ENCODE peak calls at places on chromosomes 1 and 21, in nine cellular contexts. Y is neural progenitor cell, F is pancreas, A is brain microvascular endothelial cell, T is HL-60, G is left ventricle myocardium inferior, P is heart left ventricle, R is right atrium auricular region, I is testis. N is an unnamed sample.

GRCh38 chr21:39882186-39882882 is 15.1 kb downstream of the PCP4 start:
- DNase-seq in T (no peak), A (no peak), I (no peak), Y (no peak), P (no peak), R (no peak), G (no peak), F (no peak), N (no peak)

GRCh38 chr1:64087768-64088167 is 115.7 kb upstream of the UBE2U start:
- DNase-seq in F (no peak), G (no peak), I (no peak), Y (no peak), A (peak), P (no peak), T (no peak), R (no peak), N (no peak)

GRCh38 chr1:76186617-76187016 is 112.1 kb downstream of the ST6GALNAC3 start:
- DNase-seq in Y (no peak), T (no peak), G (no peak), P (no peak), R (no peak), I (no peak), A (no peak), F (no peak), N (no peak)

GRCh38 chr1:217048104-217048707 is 325.0 kb upstream of the ESRRG start:
- DNase-seq in T (no peak), F (no peak), R (no peak), I (peak), G (no peak), P (no peak), Y (peak), A (no peak), N (no peak)

GRCh38 chr1:240151126-240151735 is 59.5 kb downstream of the FMN2 start:
- DNase-seq in A (no peak), G (no peak), P (no peak), I (no peak), T (no peak), Y (no peak), F (no peak), R (no peak), N (no peak)

GRCh38 chr1:168751195-168751650 is 22.2 kb upstream of the DPT start:
- DNase-seq in R (no peak), F (no peak), P (no peak), G (no peak), Y (peak), T (no peak), I (no peak), A (no peak), N (no peak)

GRCh38 chr1:95650631-95651030 is 416.6 kb downstream of the RWDD3 start:
- DNase-seq in R (no peak), I (no peak), F (no peak), T (no peak), A (no peak), P (no peak), Y (no peak), G (no peak), N (no peak)

GRCh38 chr1:55724551-55725325 is 509.6 kb upstream of the USP24 start:
- DNase-seq in F (no peak), T (no peak), P (no peak), A (peak), I (no peak), G (no peak), R (no peak), Y (peak), N (peak)

GRCh38 chr21:28396421-28396820 is 596.3 kb downstream of the LTN1 start:
- DNase-seq in A (no peak), F (no peak), T (no peak), P (no peak), Y (no peak), R (no peak), G (no peak), I (no peak), N (no peak)

GRCh38 chr1:81706650-81707435 is 93.9 kb upstream of the ADGRL2 start:
- DNase-seq in G (no peak), R (no peak), I (no peak), A (peak), Y (no peak), P (no peak), T (no peak), F (no peak), N (no peak)

GRCh38 chr1:207603777-207604176 is 41.2 kb upstream of the CR1L start:
- DNase-seq in P (no peak), F (no peak), G (no peak), T (no peak), I (no peak), R (no peak), A (no peak), Y (no peak), N (no peak)

GRCh38 chr1:235292790-235293189 is 35.2 kb downstream of the ARID4B start:
- DNase-seq in A (no peak), R (no peak), F (no peak), G (no peak), P (no peak), T (no peak), Y (no peak), I (no peak), N (no peak)

GRCh38 chr1:67052741-67053534 is 1.0 kb downstream of the SLC35D1 start:
- DNase-seq in G (peak), F (peak), I (peak), A (peak), T (peak), Y (peak), P (peak), R (no peak), N (no peak)

GRCh38 chr1:211939876-211940468 is 95.4 kb downstream of the INTS7 start:
- DNase-seq in F (no peak), R (no peak), T (no peak), Y (no peak), G (no peak), A (no peak), I (no peak), P (no peak), N (no peak)

GRCh38 chr1:38134294-38134755 is 87.7 kb upstream of the POU3F1 start:
- DNase-seq in T (no peak), I (peak), G (no peak), R (no peak), P (no peak), A (no peak), Y (no peak), F (no peak), N (no peak)

GRCh38 chr1:195763146-195763906 is 844.9 kb downstream of the KCNT2 start:
- DNase-seq in P (no peak), F (peak), I (no peak), G (no peak), R (no peak), Y (no peak), A (no peak), T (no peak), N (no peak)

GRCh38 chr21:36964832-36965719 is 1.4 kb downstream of the HLCS start:
- DNase-seq in Y (no peak), G (no peak), I (no peak), P (no peak), R (no peak), T (no peak), A (no peak), F (no peak), N (no peak)

GRCh38 chr21:15522148-15522547 is 207.6 kb upstream of the USP25 start:
- DNase-seq in Y (no peak), P (no peak), G (no peak), R (no peak), F (no peak), I (no peak), T (no peak), A (no peak), N (no peak)

GRCh38 chr1:80534606-80535360 is 1266.0 kb upstream of the ADGRL2 start:
- DNase-seq in R (no peak), F (no peak), P (no peak), A (peak), G (no peak), I (no peak), Y (no peak), T (no peak), N (no peak)

GRCh38 chr1:223763881-223764280 is 51.5 kb downstream of the CAPN2 start:
- DNase-seq in I (no peak), P (no peak), T (no peak), Y (no peak), A (no peak), F (no peak), R (no peak), G (no peak), N (no peak)

GRCh38 chr1:167442142-167442848 is 76.0 kb downstream of the CD247 start:
- DNase-seq in R (peak), I (peak), G (peak), A (peak), F (peak), Y (peak), T (peak), P (peak), N (peak)

GRCh38 chr21:18549214-18549905 is 145.8 kb upstream of the TMPRSS15 start:
- DNase-seq in P (no peak), F (no peak), A (peak), I (no peak), G (no peak), T (no peak), Y (no peak), R (no peak), N (no peak)

GRCh38 chr1:3577711-3578432 is 33.4 kb downstream of the MEGF6 start:
- DNase-seq in G (no peak), R (peak), I (no peak), P (no peak), A (peak), T (no peak), F (no peak), Y (no peak), N (no peak)

GRCh38 chr21:15943009-15943666 is 213.4 kb downstream of the USP25 start:
- DNase-seq in T (no peak), G (no peak), P (no peak), F (no peak), Y (no peak), A (peak), R (no peak), I (no peak), N (no peak)

GRCh38 chr1:143611159-143611558 is 360.6 kb downstream of the FAM72C start:
- DNase-seq in Y (no peak), A (no peak), G (no peak), P (no peak), I (no peak), R (no peak), F (no peak), T (peak), N (no peak)

GRCh38 chr1:119674110-119674509 is 26.0 kb upstream of the ZNF697 start:
- DNase-seq in T (no peak), A (peak), I (peak), Y (peak), G (no peak), F (no peak), R (no peak), P (no peak), N (no peak)

GRCh38 chr1:7575041-7575400 is 196.1 kb upstream of the VAMP3 start:
- DNase-seq in A (no peak), G (no peak), Y (no peak), F (no peak), R (no peak), P (no peak), I (no peak), T (no peak), N (no peak)

GRCh38 chr1:90854559-90854958 is 137.5 kb upstream of the BARHL2 start:
- DNase-seq in R (no peak), P (no peak), A (no peak), Y (no peak), G (no peak), T (no peak), F (no peak), I (no peak), N (no peak)

GRCh38 chr1:225657462-225657989 is 4.6 kb upstream of the ENAH start:
- DNase-seq in G (no peak), I (no peak), A (peak), F (no peak), R (no peak), P (no peak), Y (no peak), T (no peak), N (peak)

GRCh38 chr1:50109647-50110075 is 941 bp downstream of the ELAVL4 start:
- DNase-seq in A (no peak), R (no peak), P (no peak), T (no peak), F (no peak), Y (no peak), I (peak), G (no peak), N (no peak)

GRCh38 chr1:109793486-109794318 is 30.0 kb upstream of the EPS8L3 start:
- DNase-seq in G (no peak), I (peak), T (peak), Y (no peak), F (no peak), R (no peak), P (peak), A (peak), N (no peak)

GRCh38 chr1:242146640-242147039 is 147.7 kb upstream of the MAP1LC3C start:
- DNase-seq in T (peak), G (no peak), Y (no peak), F (no peak), R (no peak), P (no peak), I (no peak), A (no peak), N (no peak)

GRCh38 chr1:177256153-177256814 is 85.5 kb downstream of the BRINP2 start:
- DNase-seq in A (peak), R (no peak), I (peak), Y (peak), G (peak), F (peak), T (peak), P (peak), N (peak)
- TF ChIP-seq CTCF in A (peak), R (peak), I (peak), Y (peak), G (peak), F (peak), T (peak), P (peak), N (peak)

DNA sequence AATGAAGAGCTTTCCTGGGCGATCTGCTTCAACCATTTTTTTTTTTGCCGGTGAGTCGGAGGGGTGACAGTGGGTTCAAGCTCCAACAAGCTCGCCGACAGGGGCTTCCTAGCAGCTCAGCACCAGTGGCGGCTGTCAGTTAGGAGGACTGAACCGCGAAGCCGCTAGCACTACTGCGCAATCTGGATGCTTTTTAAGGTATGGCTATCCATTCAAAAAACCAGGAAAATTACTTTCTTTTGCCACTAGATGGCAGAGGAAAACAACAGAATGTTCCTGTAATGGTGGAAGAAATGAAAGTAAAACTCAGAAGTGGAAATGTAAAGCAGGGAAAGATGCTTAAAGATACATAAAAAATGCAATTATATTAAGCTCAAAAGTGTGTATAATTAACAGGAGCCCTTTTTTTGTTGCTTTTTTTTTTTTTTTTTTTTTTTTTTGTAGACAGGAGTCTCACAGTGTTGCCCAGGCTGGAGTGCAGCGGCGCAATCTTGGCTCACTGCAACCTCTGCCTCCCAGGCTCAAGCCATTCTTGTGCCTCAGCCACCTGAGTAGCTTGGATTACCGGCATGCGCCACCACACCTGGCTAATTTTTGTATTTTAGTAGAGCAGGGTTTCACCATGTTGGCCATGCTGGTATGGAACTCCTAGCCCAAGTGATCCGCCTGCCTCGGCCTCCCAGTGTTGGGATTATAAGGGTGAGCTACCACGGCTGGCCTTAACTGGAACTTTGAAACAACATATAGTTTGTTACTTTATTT is 8.5 kb downstream of the KYAT3 start:
- DNase-seq in R (no peak), P (no peak), Y (peak), T (peak), A (peak), F (no peak), G (no peak), I (no peak), N (no peak)
- H3K27ac ChIP-seq in R (peak), P (peak), Y (no peak), T (peak), A (peak), F (peak), G (peak), I (peak), N (peak)

DNA sequence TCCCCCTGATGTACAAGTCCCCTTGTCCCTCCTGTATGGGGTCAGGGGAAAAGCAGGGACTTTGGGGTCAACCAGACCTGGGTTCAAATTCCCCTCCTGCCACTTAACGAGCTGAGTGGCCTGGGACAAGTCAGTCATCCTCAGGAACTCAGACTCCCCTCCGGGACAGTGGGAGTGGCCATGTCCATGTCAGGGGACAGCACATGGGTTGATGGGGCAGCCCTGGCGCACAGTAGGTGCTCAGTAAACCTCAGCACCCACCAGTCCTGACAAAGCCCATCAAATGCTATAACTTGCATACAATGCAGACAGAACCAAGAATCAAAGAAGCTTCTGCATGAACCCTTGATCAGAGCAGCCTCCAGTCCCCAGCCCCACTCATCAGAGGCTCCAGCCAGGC is 30.0 kb downstream of the MATN1 start:
- DNase-seq in F (no peak), A (no peak), G (no peak), T (no peak), I (no peak), R (no peak), Y (no peak), P (no peak), N (no peak)
- H3K4me3 ChIP-seq in F (no peak), A (no peak), G (no peak), T (no peak), I (no peak), R (no peak), Y (no peak), P (no peak), N (no peak)

GRCh38 chr1:180632326-180633088 is 685 bp downstream of the XPR1 start:
- DNase-seq in T (no peak), P (peak), R (no peak), F (peak), I (peak), A (no peak), G (peak), Y (peak), N (no peak)

GRCh38 chr1:180631766-180632325 is at the start of gene XPR1:
- DNase-seq in A (peak), T (peak), G (peak), I (peak), Y (peak), P (peak), R (peak), F (peak), N (peak)

GRCh38 chr1:180633092-180634045 is 1.5 kb downstream of the XPR1 start:
- DNase-seq in Y (no peak), P (no peak), F (no peak), A (no peak), R (no peak), I (no peak), T (no peak), G (no peak), N (no peak)

GRCh38 chr1:180630408-180631196 is 1.2 kb upstream of the XPR1 start:
- DNase-seq in P (no peak), A (no peak), I (no peak), R (no peak), G (no peak), T (no peak), F (no peak), Y (no peak), N (no peak)

GRCh38 chr1:180631197-180631765 is 541 bp upstream of the XPR1 start:
- DNase-seq in I (no peak), A (no peak), P (no peak), F (no peak), G (no peak), R (no peak), Y (no peak), T (no peak), N (no peak)
- TF ChIP-seq CTCF in I (no peak), A (no peak), P (no peak), F (no peak), G (no peak), R (no peak), Y (no peak), T (no peak), N (no peak)

GRCh38 chr1:33366766-33367487 is 46.0 kb upstream of the A3GALT2 start:
- DNase-seq in I (no peak), T (no peak), F (no peak), G (no peak), R (no peak), A (no peak), Y (no peak), P (peak), N (no peak)
- H3K27ac ChIP-seq in I (no peak), T (no peak), F (no peak), G (peak), R (peak), A (no peak), Y (no peak), P (peak), N (no peak)

GRCh38 chr21:32279377-32279680 is 480 bp upstream of the MIS18A start:
- DNase-seq in R (no peak), P (no peak), Y (no peak), F (no peak), T (no peak), I (no peak), A (no peak), G (no peak), N (no peak)

GRCh38 chr21:32276671-32277070 is 2.2 kb downstream of the MIS18A start:
- DNase-seq in P (no peak), Y (no peak), R (no peak), A (no peak), G (no peak), T (no peak), I (no peak), F (no peak), N (no peak)

GRCh38 chr21:32278068-32278467 is 781 bp downstream of the MIS18A start:
- DNase-seq in F (no peak), Y (peak), G (no peak), A (no peak), T (peak), R (no peak), I (no peak), P (no peak), N (no peak)

GRCh38 chr21:32281531-32281930 is 2.7 kb upstream of the MIS18A start:
- DNase-seq in P (no peak), G (no peak), R (no peak), T (no peak), I (no peak), F (no peak), Y (no peak), A (no peak), N (no peak)

DNA sequence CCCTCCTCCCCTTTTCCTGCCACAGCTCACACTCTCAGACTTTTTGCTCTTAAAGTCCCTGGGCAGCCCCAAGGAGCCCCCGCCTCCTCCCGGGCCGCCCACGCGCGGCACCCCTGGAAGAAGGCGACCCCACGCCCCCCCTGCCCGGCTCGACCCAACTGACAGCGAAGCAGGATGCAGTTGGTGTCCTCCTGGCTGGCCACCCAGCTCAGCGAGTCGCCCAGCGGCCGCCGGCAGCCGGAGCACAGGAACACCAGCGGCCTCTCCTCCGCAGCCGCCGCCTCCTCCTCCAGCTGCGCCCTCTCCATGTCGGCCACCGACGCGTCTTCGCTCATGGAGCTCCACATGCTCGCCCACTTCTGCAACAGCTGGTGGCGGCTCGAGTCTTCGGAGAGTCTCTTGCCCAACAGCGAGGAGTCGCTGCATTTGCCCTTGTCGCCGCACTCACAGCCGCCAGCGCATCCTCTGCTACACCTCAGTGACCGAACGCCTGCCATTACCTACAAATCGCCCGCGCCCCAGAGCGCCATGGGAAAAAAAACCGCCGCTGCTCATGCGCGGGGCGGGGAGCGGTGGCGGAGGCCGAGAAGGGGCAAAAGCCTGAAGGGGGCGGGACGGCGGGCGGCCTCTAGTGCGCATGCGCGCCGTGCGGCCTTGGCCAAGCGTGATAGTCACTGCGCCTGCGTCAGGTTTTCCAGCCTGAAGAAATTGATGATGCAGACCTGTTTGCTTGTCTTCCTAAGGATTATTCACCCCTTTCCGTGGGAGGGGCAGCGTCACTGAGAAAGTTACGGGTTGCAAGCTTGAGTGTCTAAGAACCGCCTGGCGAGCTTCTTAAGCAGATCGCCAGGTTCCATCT is at the start of gene MIS18A:
- DNase-seq in R (peak), A (peak), F (peak), T (peak), P (peak), I (peak), Y (peak), G (peak), N (peak)
- H3K4me3 ChIP-seq in R (peak), A (peak), F (peak), T (peak), P (peak), I (peak), Y (peak), G (peak), N (peak)

N was measured in AG04450.